ENCODE peak calls at places on chromosomes 3 and 15, in eight cellular contexts. One of them, this sample, is unnamed.

GRCh38 chr15:101089579-101090459 is 162.0 kb downstream of the CHSY1 start:
- DNase-seq in MG63: no peak
- DNase-seq in SK-N-DZ: no peak
- DNase-seq in GM13976: no peak
- DNase-seq in progenitor cell of endocrine pancreas: no peak
- DNase-seq in NT2/D1: no peak
- DNase-seq in iPS DF 6.9: no peak
- DNase-seq in neuronal stem cell: no peak
- DNase-seq in this sample: no peak

GRCh38 chr15:52765779-52766178 is 24.4 kb downstream of the ONECUT1 start:
- DNase-seq in MG63: no peak
- DNase-seq in SK-N-DZ: no peak
- DNase-seq in GM13976: no peak
- DNase-seq in progenitor cell of endocrine pancreas: no peak
- DNase-seq in NT2/D1: no peak
- DNase-seq in iPS DF 6.9: no peak
- DNase-seq in neuronal stem cell: peak
- DNase-seq in this sample: no peak

GRCh38 chr3:108724101-108724500 is 33.1 kb downstream of the RETNLB start:
- DNase-seq in MG63: no peak
- DNase-seq in SK-N-DZ: no peak
- DNase-seq in GM13976: no peak
- DNase-seq in progenitor cell of endocrine pancreas: no peak
- DNase-seq in NT2/D1: no peak
- DNase-seq in iPS DF 6.9: no peak
- DNase-seq in neuronal stem cell: no peak
- DNase-seq in this sample: no peak

GRCh38 chr3:192090586-192090985 is 629.6 kb downstream of the PYDC2 start:
- DNase-seq in MG63: no peak
- DNase-seq in SK-N-DZ: no peak
- DNase-seq in GM13976: peak
- DNase-seq in progenitor cell of endocrine pancreas: no peak
- DNase-seq in NT2/D1: peak
- DNase-seq in iPS DF 6.9: no peak
- DNase-seq in neuronal stem cell: no peak
- DNase-seq in this sample: peak

GRCh38 chr3:26932752-26933151 is 310.2 kb downstream of the LRRC3B start:
- DNase-seq in MG63: no peak
- DNase-seq in SK-N-DZ: no peak
- DNase-seq in GM13976: no peak
- DNase-seq in progenitor cell of endocrine pancreas: no peak
- DNase-seq in NT2/D1: no peak
- DNase-seq in iPS DF 6.9: no peak
- DNase-seq in neuronal stem cell: no peak
- DNase-seq in this sample: no peak

GRCh38 chr3:14488286-14489036 is 51.7 kb downstream of the GRIP2 start:
- DNase-seq in MG63: no peak
- DNase-seq in SK-N-DZ: no peak
- DNase-seq in GM13976: no peak
- DNase-seq in progenitor cell of endocrine pancreas: no peak
- DNase-seq in NT2/D1: no peak
- DNase-seq in iPS DF 6.9: no peak
- DNase-seq in neuronal stem cell: no peak
- DNase-seq in this sample: no peak

GRCh38 chr3:129398803-129399144 is 29.7 kb downstream of the EFCAB12 start:
- DNase-seq in MG63: peak
- DNase-seq in SK-N-DZ: no peak
- DNase-seq in GM13976: no peak
- DNase-seq in progenitor cell of endocrine pancreas: no peak
- DNase-seq in NT2/D1: no peak
- DNase-seq in iPS DF 6.9: no peak
- DNase-seq in neuronal stem cell: no peak
- DNase-seq in this sample: no peak

GRCh38 chr3:48502728-48503168 is 1.2 kb downstream of the SHISA5 start:
- DNase-seq in MG63: peak
- DNase-seq in SK-N-DZ: no peak
- DNase-seq in GM13976: no peak
- DNase-seq in progenitor cell of endocrine pancreas: no peak
- DNase-seq in NT2/D1: no peak
- DNase-seq in iPS DF 6.9: no peak
- DNase-seq in neuronal stem cell: no peak
- DNase-seq in this sample: no peak

GRCh38 chr3:52245322-52246263 is at the start of gene PPM1M:
- DNase-seq in MG63: peak
- DNase-seq in SK-N-DZ: no peak
- DNase-seq in GM13976: peak
- DNase-seq in progenitor cell of endocrine pancreas: no peak
- DNase-seq in NT2/D1: peak
- DNase-seq in iPS DF 6.9: no peak
- DNase-seq in neuronal stem cell: peak
- DNase-seq in this sample: no peak

GRCh38 chr3:141243295-141243707 is 11.7 kb downstream of the PXYLP1 start:
- DNase-seq in MG63: no peak
- DNase-seq in SK-N-DZ: no peak
- DNase-seq in GM13976: no peak
- DNase-seq in progenitor cell of endocrine pancreas: no peak
- DNase-seq in NT2/D1: no peak
- DNase-seq in iPS DF 6.9: no peak
- DNase-seq in neuronal stem cell: no peak
- DNase-seq in this sample: peak

GRCh38 chr3:160253298-160253697 is 28.1 kb downstream of the C3orf80 start:
- DNase-seq in MG63: no peak
- DNase-seq in SK-N-DZ: no peak
- DNase-seq in GM13976: no peak
- DNase-seq in progenitor cell of endocrine pancreas: no peak
- DNase-seq in NT2/D1: no peak
- DNase-seq in iPS DF 6.9: no peak
- DNase-seq in neuronal stem cell: no peak
- DNase-seq in this sample: no peak

GRCh38 chr3:129549006-129549800 is 6.2 kb downstream of the H1-8 start:
- DNase-seq in MG63: no peak
- DNase-seq in SK-N-DZ: no peak
- DNase-seq in GM13976: no peak
- DNase-seq in progenitor cell of endocrine pancreas: no peak
- DNase-seq in NT2/D1: no peak
- DNase-seq in iPS DF 6.9: no peak
- DNase-seq in neuronal stem cell: no peak
- DNase-seq in this sample: no peak

This sample was measured in H1.